ENCODE peak calls at places on chromosome 19, in four cellular contexts. One of them, this sample, is unnamed.

GRCh38 chr19:11239377-11240000 is at the start of gene ANGPTL8:
- DNase-seq in transverse colon: no peak
- DNase-seq in A549: no peak
- DNase-seq in stomach: no peak
- DNase-seq in this sample: no peak

GRCh38 chr19:322616-323015 is 22.0 kb downstream of the MIER2 start:
- DNase-seq in stomach: no peak
- DNase-seq in A549: no peak
- DNase-seq in transverse colon: no peak
- DNase-seq in this sample: no peak

GRCh38 chr19:13153627-13154240 is 3.5 kb downstream of the IER2 start:
- DNase-seq in A549: no peak
- DNase-seq in transverse colon: peak; percentile 47
- DNase-seq in stomach: peak; percentile 44
- DNase-seq in this sample: no peak

GRCh38 chr19:47375694-47376588 is 26.8 kb downstream of the DHX34 start:
- DNase-seq in transverse colon: no peak
- DNase-seq in stomach: no peak
- DNase-seq in A549: no peak
- DNase-seq in this sample: no peak

GRCh38 chr19:37303591-37304171 is 67.2 kb upstream of the ZNF527 start:
- DNase-seq in A549: no peak
- DNase-seq in transverse colon: no peak
- DNase-seq in stomach: no peak
- DNase-seq in this sample: no peak

GRCh38 chr19:52613299-52613906 is 24.8 kb downstream of the ZNF83 start:
- DNase-seq in A549: no peak
- DNase-seq in stomach: no peak
- DNase-seq in transverse colon: no peak
- DNase-seq in this sample: no peak

GRCh38 chr19:2139385-2140192 is 11.8 kb downstream of the AP3D1 start:
- DNase-seq in A549: no peak
- DNase-seq in stomach: no peak
- DNase-seq in transverse colon: no peak
- DNase-seq in this sample: no peak

GRCh38 chr19:53521373-53522202 is 16.4 kb upstream of the ZNF331 start:
- DNase-seq in stomach: no peak
- DNase-seq in A549: no peak
- DNase-seq in transverse colon: no peak
- DNase-seq in this sample: no peak

GRCh38 chr19:31066385-31066784 is 282.9 kb downstream of the TSHZ3 start:
- DNase-seq in transverse colon: no peak
- DNase-seq in stomach: no peak
- DNase-seq in A549: peak; percentile 64
- DNase-seq in this sample: no peak

DNA sequence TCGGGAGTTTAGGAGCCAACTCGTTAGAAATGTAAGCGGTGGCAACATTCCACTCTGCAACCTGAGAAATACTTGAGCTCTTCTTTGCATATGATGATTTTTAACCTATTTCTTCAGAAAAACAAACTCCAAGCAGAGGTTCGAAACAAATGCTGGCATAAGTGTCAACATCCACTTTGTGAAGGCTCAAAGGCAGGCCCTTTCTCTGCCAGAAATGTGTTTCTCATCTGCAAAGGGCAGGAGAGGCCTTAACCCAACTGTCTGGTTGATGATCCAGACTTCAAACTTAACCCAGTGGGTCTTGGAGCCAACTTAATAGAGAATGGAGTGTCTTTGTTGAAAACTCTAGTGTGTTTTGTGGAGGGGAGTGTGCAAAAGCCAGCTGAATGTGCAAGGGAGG is 28.4 kb upstream of the ZNF507 start:
- DNase-seq in A549: no peak
- DNase-seq in stomach: no peak
- DNase-seq in transverse colon: no peak
- DNase-seq in this sample: no peak
- TF ChIP-seq EP300 in A549: no peak
- TF ChIP-seq EP300 in stomach: no peak
- TF ChIP-seq EP300 in transverse colon: no peak
- TF ChIP-seq EP300 in this sample: no peak

GRCh38 chr19:41324921-41325639 is 15.1 kb downstream of the CCDC97 start:
- DNase-seq in transverse colon: peak; percentile 57
- DNase-seq in stomach: no peak
- DNase-seq in A549: peak; percentile 79
- DNase-seq in this sample: no peak
- TF ChIP-seq EP300 in transverse colon: no peak
- TF ChIP-seq EP300 in stomach: no peak
- TF ChIP-seq EP300 in A549: no peak
- TF ChIP-seq EP300 in this sample: no peak

DNA sequence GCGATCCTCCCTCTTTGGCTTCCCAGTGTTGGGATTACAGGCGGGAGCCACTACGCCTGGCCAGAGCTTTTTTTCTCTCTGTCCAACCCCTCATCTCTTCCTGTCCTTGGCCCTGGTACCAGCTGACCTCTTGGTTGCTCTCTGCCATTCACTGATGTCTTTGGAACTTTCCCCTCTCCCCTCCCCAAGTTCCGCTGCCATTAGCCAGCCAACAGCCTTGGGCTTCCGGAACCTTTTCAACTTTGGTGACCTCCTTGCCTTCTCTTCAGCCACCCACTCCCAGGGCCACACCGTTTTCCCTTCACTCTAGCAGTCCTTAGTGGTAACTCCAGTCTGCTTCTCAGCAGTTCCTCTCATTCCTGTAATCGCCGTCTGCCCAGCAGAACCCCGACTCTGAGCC is 4.3 kb downstream of the WTIP start:
- DNase-seq in stomach: no peak
- DNase-seq in A549: no peak
- DNase-seq in transverse colon: no peak
- DNase-seq in this sample: peak; percentile 25
- TF ChIP-seq EP300 in stomach: no peak
- TF ChIP-seq EP300 in A549: no peak
- TF ChIP-seq EP300 in transverse colon: no peak
- TF ChIP-seq EP300 in this sample: no peak

GRCh38 chr19:55081773-55082022 is 6.0 kb downstream of the EPS8L1 start:
- DNase-seq in stomach: no peak
- DNase-seq in transverse colon: no peak
- DNase-seq in A549: no peak
- DNase-seq in this sample: no peak
- TF ChIP-seq EP300 in stomach: no peak
- TF ChIP-seq EP300 in transverse colon: no peak
- TF ChIP-seq EP300 in A549: no peak
- TF ChIP-seq EP300 in this sample: no peak

GRCh38 chr19:38933544-38933943 is 2.8 kb downstream of the MRPS12 start:
- DNase-seq in transverse colon: no peak
- DNase-seq in A549: no peak
- DNase-seq in stomach: no peak
- DNase-seq in this sample: no peak

GRCh38 chr19:38930776-38931761 is at the start of gene MRPS12:
- DNase-seq in stomach: peak; percentile 98
- DNase-seq in A549: peak; percentile 100
- DNase-seq in transverse colon: peak; percentile 99
- DNase-seq in this sample: peak; percentile 99

GRCh38 chr19:38928406-38929001 is 2.1 kb downstream of the SARS2 start:
- DNase-seq in A549: no peak
- DNase-seq in transverse colon: no peak
- DNase-seq in stomach: no peak
- DNase-seq in this sample: no peak

GRCh38 chr19:38932425-38933179 is 1.9 kb downstream of the MRPS12 start:
- DNase-seq in stomach: no peak
- DNase-seq in A549: peak; percentile 88
- DNase-seq in transverse colon: no peak
- DNase-seq in this sample: no peak

DNA sequence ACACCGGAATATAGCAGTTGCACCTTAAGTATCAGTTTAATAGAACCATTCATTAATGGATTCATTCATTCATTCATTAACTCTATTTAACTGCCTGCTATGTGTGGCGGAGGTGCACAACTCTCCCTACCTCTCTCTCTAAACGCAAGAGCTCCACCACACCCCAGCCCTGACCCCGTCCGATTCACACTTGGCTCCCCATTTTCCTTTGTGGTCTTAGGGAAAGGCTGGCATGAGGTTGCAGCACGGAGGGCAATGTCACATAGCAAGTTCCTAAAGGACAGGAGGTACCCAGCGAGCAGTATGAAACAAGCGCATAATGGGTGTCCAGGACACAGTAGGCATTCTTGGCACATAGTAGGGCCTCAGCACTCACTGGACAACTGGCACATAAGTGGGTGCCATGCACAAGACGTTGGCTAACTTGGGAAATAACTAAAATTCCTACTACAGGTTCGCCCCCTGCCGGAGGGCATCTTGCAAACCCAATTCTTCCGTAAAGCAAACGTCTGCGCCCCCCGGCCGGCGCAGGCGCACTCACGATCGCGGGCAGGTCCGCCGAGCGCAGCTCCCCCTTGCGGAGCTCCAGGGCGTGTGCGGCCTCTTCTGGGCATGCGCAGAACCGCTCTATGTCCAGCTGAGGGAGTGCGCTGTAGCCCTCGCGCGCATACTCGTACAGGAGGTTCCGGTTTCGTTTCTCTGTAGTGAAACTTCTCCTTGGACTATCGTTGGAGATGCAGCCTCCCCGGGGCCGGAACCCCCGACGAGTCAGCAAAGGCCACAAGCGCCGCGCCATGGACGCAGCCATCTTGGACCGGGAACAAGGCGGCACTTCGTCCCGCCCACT is at the start of gene SARS2:
- DNase-seq in A549: peak; percentile 99
- DNase-seq in transverse colon: peak; percentile 93
- DNase-seq in stomach: peak; percentile 91
- DNase-seq in this sample: peak; percentile 96
- TF ChIP-seq EP300 in A549: no peak
- TF ChIP-seq EP300 in transverse colon: no peak
- TF ChIP-seq EP300 in stomach: no peak
- TF ChIP-seq EP300 in this sample: no peak

DNA sequence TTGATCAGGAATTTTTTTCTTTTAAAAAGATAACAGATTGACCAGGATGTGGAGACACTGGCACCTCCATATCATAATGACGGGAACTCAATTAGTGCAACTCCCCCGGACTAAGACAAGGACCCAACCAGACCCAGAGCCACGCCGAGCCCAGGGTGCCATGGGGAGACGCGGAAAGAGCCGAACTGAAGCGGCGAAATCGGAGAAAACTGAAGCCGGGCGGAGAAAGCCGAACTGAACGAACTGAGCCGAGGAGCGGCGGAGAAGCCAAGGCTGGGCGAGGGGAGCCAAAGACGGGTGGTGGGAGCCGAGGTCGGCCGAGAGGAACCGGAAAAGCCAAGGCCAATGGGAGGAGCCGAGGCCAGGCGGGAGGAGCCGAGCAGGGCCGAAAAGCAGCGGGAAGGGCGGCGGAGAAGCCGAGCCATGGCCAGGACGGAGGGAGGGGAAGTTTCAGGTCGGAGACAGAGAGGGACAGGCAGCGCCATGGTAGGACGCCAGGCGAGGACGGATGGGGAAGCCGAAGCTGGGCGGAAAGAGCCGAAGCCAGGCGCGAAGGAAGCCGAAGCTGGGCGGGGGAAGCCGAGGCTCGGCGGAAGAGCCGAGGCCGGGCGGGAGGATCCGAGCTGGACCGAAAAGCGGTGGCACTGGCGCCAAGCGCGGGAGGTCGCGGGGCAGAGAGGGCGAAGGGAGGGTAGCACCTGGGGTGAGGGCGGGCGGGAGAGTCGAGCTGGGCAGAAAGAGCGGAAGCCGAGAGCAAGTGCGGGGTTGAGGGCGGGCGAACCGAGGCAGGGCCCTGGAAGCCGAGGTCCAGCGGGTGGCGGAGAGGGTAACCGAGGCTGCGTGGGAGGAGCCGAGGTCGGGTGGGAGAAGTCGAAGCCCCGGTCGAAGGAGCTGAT is 29.4 kb downstream of the ZNF557 start:
- DNase-seq in transverse colon: peak; percentile 94
- DNase-seq in stomach: peak; percentile 92
- DNase-seq in A549: peak; percentile 86
- DNase-seq in this sample: peak; percentile 95
- TF ChIP-seq EP300 in transverse colon: no peak
- TF ChIP-seq EP300 in stomach: no peak
- TF ChIP-seq EP300 in A549: no peak
- TF ChIP-seq EP300 in this sample: no peak

GRCh38 chr19:38494379-38494778 is 60.9 kb downstream of the RYR1 start:
- DNase-seq in transverse colon: no peak
- DNase-seq in stomach: no peak
- DNase-seq in A549: no peak
- DNase-seq in this sample: no peak
- TF ChIP-seq EP300 in transverse colon: no peak
- TF ChIP-seq EP300 in stomach: no peak
- TF ChIP-seq EP300 in A549: no peak
- TF ChIP-seq EP300 in this sample: no peak

DNA sequence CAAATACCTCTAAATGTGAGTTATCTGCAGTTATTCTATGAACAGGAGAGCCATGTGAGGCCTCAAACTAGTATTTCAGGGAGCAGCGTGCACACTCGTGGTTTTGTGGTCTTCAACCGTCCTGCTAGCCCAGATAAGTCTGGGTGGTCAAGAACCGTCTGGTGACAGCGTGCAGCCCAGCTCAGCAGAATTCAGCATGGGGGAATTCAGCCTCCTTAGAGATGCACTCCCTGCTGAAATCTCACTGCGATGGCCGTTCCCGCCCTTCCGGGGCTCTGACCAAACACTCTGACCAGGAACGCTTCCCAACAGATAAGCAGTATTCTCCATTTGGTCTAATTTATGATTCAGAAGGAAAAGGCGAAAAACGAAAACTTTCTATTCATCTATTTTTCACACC is 3.1 kb downstream of the ANKRD27 start:
- DNase-seq in stomach: no peak
- DNase-seq in A549: no peak
- DNase-seq in transverse colon: no peak
- DNase-seq in this sample: no peak
- TF ChIP-seq EP300 in stomach: no peak
- TF ChIP-seq EP300 in A549: no peak
- TF ChIP-seq EP300 in transverse colon: no peak
- TF ChIP-seq EP300 in this sample: no peak

DNA sequence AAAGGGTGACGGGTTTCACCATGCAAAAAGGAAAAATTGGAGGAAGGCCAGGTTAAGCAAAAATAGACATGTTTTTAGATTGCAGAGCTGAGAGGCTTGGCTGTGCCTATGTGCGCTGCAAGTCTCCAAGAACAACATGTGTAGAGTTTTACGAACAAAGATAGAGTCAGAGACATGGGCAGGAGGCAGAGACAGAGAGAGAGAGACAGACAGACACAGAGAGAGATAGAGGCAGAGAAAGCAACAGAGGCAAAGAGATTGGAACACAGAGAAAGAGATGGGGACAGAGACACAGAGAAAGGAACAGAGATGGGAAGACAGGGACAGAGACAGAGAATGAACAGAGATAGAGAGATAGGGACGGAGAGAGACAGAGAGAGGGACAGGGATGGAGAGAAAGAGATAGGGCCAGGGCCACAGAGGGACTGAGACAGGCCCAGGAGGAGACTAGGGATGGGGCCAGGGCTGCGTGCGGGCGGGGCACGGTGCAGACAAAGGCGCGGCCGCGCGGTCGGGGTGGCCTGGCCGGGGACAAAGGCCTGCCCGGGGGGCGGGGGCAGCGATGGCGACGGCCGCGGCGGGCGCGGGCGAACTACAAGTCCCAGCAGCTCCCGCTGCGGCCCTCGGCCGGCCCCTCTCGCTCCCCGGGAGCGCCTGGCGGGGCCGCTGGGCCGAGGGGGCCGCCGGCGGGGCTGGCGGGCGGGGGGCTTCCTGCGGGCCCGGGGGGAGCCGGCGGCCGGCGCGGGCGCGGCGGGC is at the start of gene ZNF358:
- DNase-seq in stomach: peak; percentile 78
- DNase-seq in A549: peak; percentile 50
- DNase-seq in transverse colon: peak; percentile 86
- DNase-seq in this sample: no peak
- TF ChIP-seq EP300 in stomach: no peak
- TF ChIP-seq EP300 in A549: no peak
- TF ChIP-seq EP300 in transverse colon: no peak
- TF ChIP-seq EP300 in this sample: no peak

GRCh38 chr19:56403764-56404704 is at the start of gene ZNF583:
- DNase-seq in A549: peak; percentile 92
- DNase-seq in transverse colon: peak; percentile 95
- DNase-seq in stomach: peak; percentile 95
- DNase-seq in this sample: peak; percentile 96
- TF ChIP-seq EP300 in A549: no peak
- TF ChIP-seq EP300 in transverse colon: no peak
- TF ChIP-seq EP300 in stomach: no peak
- TF ChIP-seq EP300 in this sample: no peak

This sample was measured in suprapubic skin.